ENCODE peak calls at places on chromosome 22, in five cellular contexts. X, B, G, V and K are unnamed samples.
A peak's percentile ranks its signal among the peaks of the same experiment; 100 is the strongest.

GRCh38 chr22:31243339-31244043 is 31.4 kb downstream of the LIMK2 start:
- DNase-seq in X (no peak), B (no peak), G (no peak), V (no peak), K (peak; percentile 50)

GRCh38 chr22:33969052-33969451 is 48.8 kb upstream of the LARGE1 start:
- DNase-seq in X (no peak), B (no peak), G (no peak), V (no peak), K (peak; percentile 79)

GRCh38 chr22:21702700-21703683 is 32.6 kb downstream of the YPEL1 start:
- DNase-seq in X (no peak), B (no peak), G (no peak), V (no peak), K (no peak)

GRCh38 chr22:22235564-22235963 is 9.0 kb upstream of the VPREB1 start:
- DNase-seq in X (no peak), B (no peak), G (peak; percentile 39), V (no peak), K (peak; percentile 61)

GRCh38 chr22:41603873-41604332 is 14.3 kb upstream of the PMM1 start:
- DNase-seq in X (no peak), B (no peak), G (no peak), V (no peak), K (no peak)

GRCh38 chr22:49657275-49657973 is 170.2 kb downstream of the BRD1 start:
- DNase-seq in X (no peak), B (no peak), G (no peak), V (no peak), K (peak; percentile 23)

GRCh38 chr22:48192920-48193319 is 1430.5 kb downstream of the TBC1D22A start:
- DNase-seq in X (no peak), B (no peak), G (peak; percentile 2), V (no peak), K (no peak)

GRCh38 chr22:23066200-23067022 is 3.9 kb upstream of the GNAZ start:
- DNase-seq in X (no peak), B (no peak), G (no peak), V (no peak), K (no peak)

GRCh38 chr22:22201185-22201924 is 43.2 kb upstream of the VPREB1 start:
- DNase-seq in X (peak; percentile 24), B (peak; percentile 43), G (peak; percentile 60), V (peak; percentile 37), K (peak; percentile 58)

GRCh38 chr22:42064629-42065028 is 6.0 kb downstream of the NAGA start:
- DNase-seq in X (no peak), B (no peak), G (no peak), V (no peak), K (no peak)

DNA sequence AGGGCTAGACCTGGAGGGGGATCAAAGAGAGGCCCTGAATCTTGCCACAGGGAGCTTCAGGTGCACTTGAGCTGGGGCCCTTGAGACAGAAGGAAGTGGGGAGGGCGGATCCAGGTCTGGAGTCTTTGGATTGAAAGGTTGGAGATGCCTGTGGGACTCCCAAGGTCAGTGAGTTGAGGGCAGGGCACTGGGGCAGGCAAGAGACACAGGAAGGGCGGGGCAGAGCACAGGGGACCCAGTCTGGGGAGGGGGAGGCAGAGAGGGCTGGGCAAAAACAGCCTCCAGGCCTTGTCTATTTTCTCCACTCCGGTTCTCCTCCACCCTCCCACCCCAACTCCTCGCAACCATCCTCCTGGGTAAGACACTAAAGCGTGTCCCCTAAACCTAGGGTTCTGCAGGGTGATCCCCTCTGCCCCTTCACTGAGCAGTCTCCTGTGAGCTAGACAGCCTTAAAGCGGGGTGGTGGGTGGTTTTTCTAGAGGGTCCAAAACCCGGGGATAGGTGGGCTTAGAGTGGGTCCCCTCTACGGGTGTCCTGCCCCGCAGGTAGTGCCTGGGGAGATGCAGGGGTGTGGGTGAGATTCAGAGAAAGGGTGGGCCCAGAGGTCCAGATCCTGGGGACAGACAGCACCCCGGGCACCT is 38.6 kb upstream of the CELSR1 start:
- DNase-seq in X (no peak), B (no peak), G (peak; percentile 74), V (no peak), K (peak; percentile 82)
- H3K18ac ChIP-seq in X (no peak overlapping the region), B (peak overlapping the region; percentile 55), G (no peak overlapping the region), V (peak overlapping the region; percentile 97), K (peak overlapping the region; percentile 85)

DNA sequence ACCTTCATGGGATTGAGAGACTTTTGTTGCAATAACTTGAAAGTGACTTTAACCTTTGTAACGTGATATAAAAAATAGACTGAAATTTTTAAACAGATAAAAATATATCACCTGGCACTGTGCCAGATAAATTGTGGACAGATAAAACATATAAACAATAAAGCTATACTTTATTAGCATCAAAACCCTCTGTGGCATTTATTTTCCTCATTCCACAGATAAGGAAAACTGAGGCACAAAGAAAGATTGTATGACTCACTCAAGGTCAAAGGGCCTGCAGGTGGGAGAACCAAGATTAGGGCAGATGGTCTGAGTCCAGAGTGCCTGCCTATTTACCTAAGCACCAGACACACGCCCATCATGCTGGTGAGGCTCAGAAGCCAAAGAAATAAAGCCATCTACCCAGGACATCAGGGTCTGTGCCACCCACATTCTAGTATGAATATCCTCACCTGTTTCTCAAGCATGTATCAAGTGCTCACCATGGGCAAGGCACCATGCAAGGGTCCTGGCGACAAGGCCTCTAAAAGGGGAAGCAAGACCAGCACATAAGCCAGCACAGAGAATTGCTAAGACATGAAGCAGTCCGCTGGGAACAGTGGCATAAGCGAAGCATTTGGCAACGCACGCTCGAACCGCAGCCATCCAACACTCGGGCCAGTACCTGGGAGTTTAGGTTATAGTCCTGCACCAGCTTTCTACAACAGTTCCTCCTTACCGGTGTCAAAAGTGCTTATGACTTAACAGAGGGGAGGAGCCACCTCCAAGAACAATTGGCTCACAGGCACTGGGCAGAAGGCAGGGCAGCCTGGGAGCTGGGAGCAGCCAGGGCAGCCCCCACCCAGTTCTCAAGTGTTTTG is 17.6 kb downstream of the MYH9 start:
- DNase-seq in X (peak; percentile 41), B (peak; percentile 68), G (no peak), V (no peak), K (peak; percentile 73)
- H3K18ac ChIP-seq in X (peak overlapping the region; percentile 16), B (no peak overlapping the region), G (peak overlapping the region; percentile 82), V (peak overlapping the region; percentile 27), K (no peak overlapping the region)

DNA sequence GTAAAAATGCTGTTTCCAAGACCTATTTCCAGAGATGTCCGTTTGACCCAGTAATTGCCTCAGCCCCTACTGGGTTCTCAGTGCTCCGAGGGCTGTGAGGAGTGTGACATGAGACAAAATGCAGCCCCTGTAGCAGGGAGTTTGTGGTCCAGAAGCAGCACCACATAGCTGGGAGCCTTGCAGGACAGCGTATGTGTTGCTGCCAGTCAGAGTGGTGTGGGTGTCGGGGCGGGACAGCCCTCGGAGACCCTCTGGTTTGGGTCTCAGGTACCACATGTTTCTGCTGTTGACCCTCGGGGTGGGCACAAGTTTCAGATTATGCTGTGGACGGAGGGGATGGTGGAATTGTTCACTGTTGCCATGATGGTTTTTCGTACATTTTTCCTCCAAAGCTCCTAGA is 17.2 kb downstream of the TBC1D22A start:
- DNase-seq in X (no peak), B (no peak), G (no peak), V (no peak), K (no peak)
- H3K18ac ChIP-seq in X (no peak overlapping the region), B (no peak overlapping the region), G (no peak overlapping the region), V (no peak overlapping the region), K (no peak overlapping the region)

DNA sequence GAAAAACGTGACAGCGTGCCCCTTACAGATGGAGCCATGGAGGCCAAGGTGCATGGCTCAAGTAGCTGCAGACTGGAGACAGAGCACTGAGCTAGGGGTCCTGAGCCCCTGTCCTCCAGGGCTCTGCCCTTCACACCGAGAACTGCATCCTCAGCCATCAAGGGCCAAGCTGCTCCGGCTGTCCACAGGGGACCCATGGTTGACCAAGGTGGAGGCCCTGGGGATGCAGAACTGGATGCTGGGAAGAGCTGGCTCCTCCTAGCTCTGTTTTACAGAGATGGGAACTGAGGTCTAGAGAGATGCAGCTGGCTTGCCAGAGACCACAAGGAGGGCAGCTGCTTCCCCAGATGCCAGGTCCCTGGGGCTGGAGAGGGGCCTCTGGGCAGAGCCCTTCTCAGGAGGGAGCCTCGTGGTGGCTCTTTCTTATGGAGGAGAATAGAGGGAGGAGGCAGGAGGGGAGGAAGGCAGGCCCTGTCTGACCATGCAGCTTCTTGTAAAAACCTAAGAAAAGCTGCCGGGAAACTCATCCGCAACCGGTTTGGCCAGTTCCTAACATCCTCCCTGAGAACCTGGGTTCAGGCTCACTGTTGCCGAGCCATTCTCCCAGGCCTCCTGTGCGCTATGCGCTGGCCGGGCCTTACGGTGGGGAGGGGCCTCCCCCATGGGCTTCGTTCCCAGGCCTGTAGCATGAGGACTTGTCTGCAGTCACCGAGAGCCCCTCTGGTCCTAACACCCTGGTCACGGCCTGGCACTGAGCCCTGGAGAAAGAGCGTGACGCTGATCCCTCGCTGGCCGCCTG is 80.6 kb downstream of the WNT7B start:
- DNase-seq in X (no peak), B (no peak), G (peak; percentile 82), V (no peak), K (peak; percentile 75)
- H3K18ac ChIP-seq in X (no peak overlapping the region), B (no peak overlapping the region), G (peak overlapping the region; percentile 22), V (peak overlapping the region; percentile 84), K (no peak overlapping the region)

GRCh38 chr22:27804016-27804415 is 2.5 kb upstream of the MN1 start:
- DNase-seq in X (no peak), B (no peak), G (no peak), V (no peak), K (no peak)

GRCh38 chr22:27800250-27801131 is 1.1 kb downstream of the MN1 start:
- DNase-seq in X (no peak), B (peak; percentile 34), G (no peak), V (peak; percentile 59), K (no peak)

GRCh38 chr22:27801197-27801615 is 350 bp downstream of the MN1 start:
- DNase-seq in X (peak; percentile 41), B (peak; percentile 58), G (peak; percentile 61), V (peak; percentile 57), K (peak; percentile 62)

GRCh38 chr22:27801616-27802388 is at the start of gene MN1:
- DNase-seq in X (peak; percentile 35), B (peak; percentile 66), G (peak; percentile 73), V (peak; percentile 79), K (no peak)

DNA sequence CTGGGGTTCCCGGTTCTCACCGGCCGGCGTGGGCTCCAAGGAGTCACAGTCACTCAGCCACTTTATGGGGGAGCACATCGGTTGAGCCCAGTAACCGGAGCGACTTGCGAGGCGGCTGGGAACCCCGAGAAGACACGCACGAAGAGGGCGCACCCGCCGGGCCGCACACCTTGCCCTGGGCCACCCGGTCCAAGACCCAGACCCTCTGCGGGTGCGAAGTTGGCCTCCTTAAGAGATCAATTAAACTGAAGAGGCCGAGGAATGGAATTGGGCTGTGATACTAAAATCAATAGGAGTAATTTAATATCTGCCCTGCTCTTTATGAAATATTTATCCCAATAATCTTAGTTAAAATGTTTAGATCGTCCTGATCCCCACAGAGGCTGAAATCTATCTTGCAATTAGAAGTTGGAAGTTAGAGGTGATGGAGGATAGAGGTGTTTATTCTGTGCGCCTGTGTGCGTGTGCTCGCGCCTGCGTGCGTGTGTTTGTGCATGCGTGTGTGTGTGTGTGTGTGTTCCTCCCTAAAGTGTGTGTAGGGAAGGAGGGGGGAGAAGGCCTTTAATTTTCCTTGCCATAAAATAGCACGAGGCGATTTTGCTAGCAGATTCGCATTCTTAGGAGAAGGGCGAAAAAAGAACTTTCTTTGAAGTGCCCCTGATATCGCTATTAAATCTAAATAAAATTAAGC is 978 bp upstream of the MN1 start:
- DNase-seq in X (no peak), B (no peak), G (no peak), V (no peak), K (no peak)
- H3K18ac ChIP-seq in X (peak overlapping the region; percentile 76), B (peak overlapping the region; percentile 58), G (peak overlapping the region; percentile 7), V (peak overlapping the region; percentile 95), K (peak overlapping the region; percentile 61)

DNA sequence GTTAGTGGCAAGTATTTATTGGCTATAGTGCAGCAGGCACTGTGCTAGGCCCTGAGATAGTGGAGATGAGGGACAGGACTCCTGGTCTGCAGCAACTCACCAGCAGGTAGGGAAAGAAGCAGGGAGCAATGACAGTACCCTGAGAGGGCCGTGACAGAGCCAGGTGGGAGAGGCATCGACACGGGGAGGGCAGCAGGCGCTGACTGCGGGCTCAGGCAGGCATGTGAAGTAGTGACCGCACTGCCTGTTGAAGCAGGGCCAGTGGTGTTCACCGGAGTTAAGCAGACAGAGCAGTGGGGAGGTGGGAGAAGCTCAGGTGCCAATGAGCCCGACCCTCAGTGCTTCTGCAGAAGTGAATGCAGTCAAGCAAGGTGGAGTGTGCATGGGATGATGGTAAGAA is 43.7 kb upstream of the ADA2 start:
- DNase-seq in X (no peak), B (no peak), G (no peak), V (no peak), K (no peak)
- H3K18ac ChIP-seq in X (no peak overlapping the region), B (no peak overlapping the region), G (no peak overlapping the region), V (peak overlapping the region; percentile 69), K (no peak overlapping the region)